ENCODE peak calls at places on chromosomes 12 and 14, in nine cellular contexts. E is Panc1; S is DND-41; F is aorta; B is activated CD4-positive, CD25-positive, alpha-beta regulatory T cell treated with anti-CD3 and anti-CD28 coated beads, Interleukin-2, amount 50 U/mL, for 24 hours; P is activated T-helper 17 cell treated with anti-CD3 and anti-CD28 coated beads, Interleukin-2, amount 50 U/mL, for 72 hours; X is T-cell; Z is naive thymus-derived CD4-positive, alpha-beta T cell; V is mucosa of descending colon. C is an unnamed sample.

GRCh38 chr12:52074656-52075408 is 4.7 kb upstream of the SMIM41 start:
- ATAC-seq in E (no peak), S (no peak), F (no peak), B (no peak), P (no peak), X (no peak), Z (no peak), V (no peak), C (no peak)

GRCh38 chr14:53430870-53431269 is 277.7 kb upstream of the DDHD1 start:
- ATAC-seq in E (no peak), S (no peak), F (no peak), B (no peak), P (no peak), X (no peak), Z (no peak), V (no peak), C (no peak)

GRCh38 chr14:32076278-32077080 is 625 bp upstream of the ARHGAP5 start:
- ATAC-seq in E (peak), S (peak), F (peak), B (peak), P (peak), X (peak), Z (peak), V (peak), C (peak)

GRCh38 chr14:61927521-61927920 is 165.3 kb downstream of the SNAPC1 start:
- ATAC-seq in E (no peak), S (no peak), F (no peak), B (no peak), P (no peak), X (no peak), Z (no peak), V (no peak), C (no peak)

GRCh38 chr12:9669019-9669326 is 540 bp upstream of the CLEC2D start:
- ATAC-seq in E (no peak), S (no peak), F (no peak), B (no peak), P (no peak), X (no peak), Z (no peak), V (no peak), C (no peak)

GRCh38 chr12:52925717-52926595 is 21.1 kb upstream of the KRT8 start:
- ATAC-seq in E (peak), S (no peak), F (no peak), B (no peak), P (no peak), X (no peak), Z (no peak), V (peak), C (no peak)

GRCh38 chr12:54967461-54967860 is 17.1 kb downstream of the TESPA1 start:
- ATAC-seq in E (no peak), S (peak), F (no peak), B (peak), P (peak), X (peak), Z (peak), V (peak), C (no peak)

GRCh38 chr14:96187216-96188050 is 17.2 kb upstream of the BDKRB2 start:
- ATAC-seq in E (no peak), S (no peak), F (no peak), B (no peak), P (no peak), X (no peak), Z (no peak), V (no peak), C (no peak)

GRCh38 chr12:123140675-123141614 is 9.9 kb downstream of the PITPNM2 start:
- ATAC-seq in E (no peak), S (no peak), F (peak), B (no peak), P (no peak), X (no peak), Z (no peak), V (peak), C (no peak)

GRCh38 chr12:67068773-67069450 is 200.2 kb upstream of the CAND1 start:
- ATAC-seq in E (peak), S (peak), F (peak), B (peak), P (peak), X (peak), Z (peak), V (peak), C (peak)